ENCODE peak calls at places on chromosomes 13 and 19, in ten cellular contexts. F is activated effector memory CD4-positive, alpha-beta T cell treated with anti-CD3 and anti-CD28 coated beads, Interleukin-2, amount 50 U/mL, for 16 hours; I is HFFc6; W is islet precursor cell; V is T-helper 9 cell; L is left colon; Y is heart left ventricle; M is activated naive CD8-positive, alpha-beta T cell treated with anti-CD3 and anti-CD28 coated beads, Interleukin-2, amount 50 U/mL, for 24 hours; G is naive thymus-derived CD8-positive, alpha-beta T cell; O is iris pigment epithelial cell. Z is an unnamed sample.
A peak's percentile ranks its signal among the peaks of the same experiment; 100 is the strongest.

GRCh38 chr19:57302020-57302465 is 18.2 kb upstream of the ZNF543 start:
- DNase-seq in Y (no peak), F (no peak), L (no peak), M (no peak), V (no peak), I (peak; percentile 94), O (peak; percentile 94), W (peak; percentile 77), G (no peak), Z (no peak)

GRCh38 chr19:6611441-6611852 is 20.5 kb upstream of the CD70 start:
- DNase-seq in F (no peak), G (no peak), V (no peak), W (no peak), Y (no peak), L (no peak), I (no peak), M (no peak), O (peak; percentile 26), Z (no peak)

GRCh38 chr19:5542665-5543064 is 25.1 kb downstream of the TINCR start:
- DNase-seq in O (no peak), M (no peak), Y (no peak), L (no peak), F (no peak), V (no peak), G (no peak), W (no peak), I (no peak), Z (no peak)

GRCh38 chr13:110731072-110731471 is 17.6 kb downstream of the ING1 start:
- DNase-seq in I (no peak), W (no peak), G (no peak), L (no peak), Y (no peak), F (no peak), M (no peak), O (no peak), V (no peak), Z (no peak)

GRCh38 chr13:26229080-26229615 is 7.0 kb upstream of the RNF6 start:
- DNase-seq in M (no peak), G (no peak), O (no peak), L (no peak), V (no peak), W (no peak), F (no peak), Y (no peak), I (no peak), Z (no peak)

GRCh38 chr13:63337921-63338320 is 1922.3 kb upstream of the PCDH20 start:
- DNase-seq in G (no peak), Y (no peak), F (no peak), V (no peak), L (no peak), O (no peak), I (no peak), M (no peak), W (no peak), Z (no peak)

GRCh38 chr19:1177322-1178114 is 3.5 kb upstream of the SBNO2 start:
- DNase-seq in G (no peak), I (peak; percentile 94), W (peak; percentile 64), M (no peak), L (no peak), V (no peak), Y (no peak), O (peak; percentile 93), F (no peak), Z (no peak)

GRCh38 chr19:29526730-29527499 is 1.1 kb downstream of the VSTM2B start:
- DNase-seq in Y (no peak), W (peak; percentile 59), I (no peak), M (peak; percentile 49), V (no peak), F (no peak), L (no peak), G (no peak), O (no peak), Z (no peak)

GRCh38 chr19:34808566-34808965 is 35.6 kb upstream of the ZNF599 start:
- DNase-seq in F (no peak), W (no peak), V (no peak), M (no peak), Y (no peak), G (no peak), L (no peak), O (peak; percentile 81), I (peak; percentile 63), Z (no peak)

GRCh38 chr13:60970736-60971135 is 444.9 kb downstream of the PCDH20 start:
- DNase-seq in M (no peak), W (no peak), L (no peak), V (no peak), Y (no peak), G (no peak), I (no peak), O (no peak), F (no peak), Z (no peak)

GRCh38 chr19:14704450-14704849 is 14.6 kb downstream of the ZNF333 start:
- DNase-seq in F (no peak), L (no peak), O (no peak), V (no peak), G (no peak), W (peak; percentile 17), I (no peak), M (no peak), Y (no peak), Z (no peak)

GRCh38 chr19:17333611-17334413 is 843 bp downstream of the ANO8 start:
- DNase-seq in Y (no peak), W (no peak), F (peak; percentile 91), O (peak; percentile 87), L (peak; percentile 49), V (peak; percentile 51), I (peak; percentile 78), G (peak; percentile 60), M (peak; percentile 79), Z (peak; percentile 56)

GRCh38 chr19:1850809-1851544 is 2.7 kb upstream of the REXO1 start:
- DNase-seq in G (peak; percentile 20), W (no peak), O (no peak), L (no peak), F (no peak), V (no peak), Y (no peak), M (no peak), I (no peak), Z (no peak)

GRCh38 chr13:95608640-95609280 is 35.7 kb downstream of the DZIP1 start:
- DNase-seq in I (no peak), Y (no peak), F (no peak), O (no peak), G (no peak), L (no peak), V (no peak), M (no peak), W (no peak), Z (no peak)

GRCh38 chr13:30216111-30216510 is 91.2 kb downstream of the KATNAL1 start:
- DNase-seq in O (no peak), Y (no peak), W (no peak), V (no peak), L (no peak), G (no peak), F (no peak), M (no peak), I (no peak), Z (no peak)

GRCh38 chr19:20453424-20453938 is 112.1 kb downstream of the ZNF737 start:
- DNase-seq in Y (no peak), O (no peak), I (no peak), G (no peak), L (no peak), W (no peak), V (no peak), M (no peak), F (no peak), Z (no peak)

GRCh38 chr19:46288896-46289588 is 7.8 kb upstream of the HIF3A start:
- DNase-seq in V (no peak), L (no peak), M (no peak), O (peak; percentile 98), F (no peak), Y (peak; percentile 46), W (no peak), I (peak; percentile 96), G (no peak), Z (no peak)

GRCh38 chr13:94933230-94933751 is 220.9 kb upstream of the SOX21 start:
- DNase-seq in F (no peak), O (no peak), I (no peak), G (no peak), W (no peak), Y (no peak), V (no peak), M (no peak), L (no peak), Z (no peak)

GRCh38 chr19:42003506-42004294 is 9.7 kb upstream of the ATP1A3 start:
- DNase-seq in F (no peak), Y (no peak), I (no peak), O (no peak), M (no peak), W (no peak), V (no peak), G (no peak), L (no peak), Z (no peak)

GRCh38 chr19:33490041-33490451 is 31.5 kb downstream of the PEPD start:
- DNase-seq in V (no peak), L (no peak), O (no peak), W (no peak), F (peak; percentile 60), G (no peak), I (no peak), M (no peak), Y (no peak), Z (no peak)

GRCh38 chr19:46132508-46133100 is 8.1 kb upstream of the IGFL3 start:
- DNase-seq in M (no peak), W (no peak), I (no peak), F (no peak), Y (no peak), G (no peak), O (no peak), L (no peak), V (no peak), Z (no peak)

GRCh38 chr19:44807162-44807561 is 1.7 kb upstream of the BCAM start:
- DNase-seq in M (no peak), W (no peak), L (peak; percentile 71), V (no peak), I (no peak), F (no peak), Y (no peak), G (no peak), O (no peak), Z (no peak)

GRCh38 chr13:33119886-33120543 is 103.8 kb downstream of the KL start:
- DNase-seq in F (no peak), W (no peak), Y (no peak), G (no peak), O (peak; percentile 65), I (peak; percentile 81), M (no peak), L (no peak), V (no peak), Z (no peak)

GRCh38 chr13:79995334-79995733 is 345.6 kb downstream of the SPRY2 start:
- DNase-seq in V (no peak), I (peak; percentile 90), Y (no peak), M (no peak), W (no peak), L (no peak), G (no peak), O (peak; percentile 92), F (no peak), Z (no peak)

GRCh38 chr19:28737021-28737525 is 475.9 kb downstream of the UQCRFS1 start:
- DNase-seq in G (no peak), O (peak; percentile 20), V (no peak), W (no peak), M (no peak), Y (no peak), F (no peak), I (peak; percentile 55), L (no peak), Z (no peak)

GRCh38 chr19:12952488-12953455 is 4.3 kb downstream of the GADD45GIP1 start:
- DNase-seq in M (no peak), F (no peak), Y (no peak), G (no peak), L (no peak), W (peak; percentile 46), V (no peak), O (peak; percentile 79), I (peak; percentile 81), Z (no peak)

Z was measured in effector memory CD8-positive, alpha-beta T cell.